ENCODE peak calls at places on chromosomes 16 and 17, in six cellular contexts. U, B, H, C, N and Q are unnamed samples.
A peak's percentile ranks its signal among the peaks of the same experiment; 100 is the strongest.

GRCh38 chr17:44556114-44556853 is 1.0 kb upstream of the FZD2 start:
- DNase-seq in U (peak; percentile 95), N (no peak), B (no peak), H (peak; percentile 30), C (peak; percentile 67), Q (no peak)

GRCh38 chr17:63686138-63686685 is 13.7 kb downstream of the LIMD2 start:
- DNase-seq in U (no peak), C (no peak), N (no peak), H (no peak), B (no peak), Q (no peak)

GRCh38 chr17:19664136-19664820 is 15.7 kb downstream of the ALDH3A2 start:
- DNase-seq in H (no peak), C (peak; percentile 61), B (peak; percentile 75), U (no peak), N (peak; percentile 24), Q (no peak)

GRCh38 chr16:15434425-15435215 is at the start of gene BMERB1:
- DNase-seq in C (peak; percentile 78), B (peak; percentile 46), N (no peak), H (peak; percentile 73), U (peak; percentile 89), Q (peak; percentile 74)

GRCh38 chr17:50668838-50669581 is 34.3 kb downstream of the ABCC3 start:
- DNase-seq in N (no peak), B (no peak), H (no peak), C (no peak), U (no peak), Q (no peak)

GRCh38 chr16:47034455-47034854 is 61.0 kb upstream of the DNAJA2 start:
- DNase-seq in H (no peak), U (no peak), C (no peak), B (no peak), N (no peak), Q (no peak)

GRCh38 chr17:48751172-48751571 is 22.6 kb upstream of the HOXB13 start:
- DNase-seq in U (no peak), C (no peak), N (no peak), B (no peak), H (no peak), Q (no peak)

GRCh38 chr17:8964801-8965393 is 610 bp downstream of the PIK3R5 start:
- DNase-seq in N (no peak), U (no peak), C (no peak), B (peak; percentile 64), H (no peak), Q (no peak)

GRCh38 chr16:2056681-2057407 is 9.1 kb downstream of the TSC2 start:
- DNase-seq in N (no peak), B (no peak), C (no peak), H (no peak), U (peak; percentile 74), Q (no peak)

GRCh38 chr16:1330260-1330914 is 3.1 kb upstream of the BAIAP3 start:
- DNase-seq in U (peak; percentile 88), C (no peak), N (no peak), H (no peak), B (no peak), Q (no peak)

GRCh38 chr16:87375426-87376135 is 8.0 kb downstream of the FBXO31 start:
- DNase-seq in C (no peak), H (no peak), N (no peak), B (no peak), U (no peak), Q (no peak)

GRCh38 chr17:82600731-82601446 is 47.4 kb downstream of the WDR45B start:
- DNase-seq in H (no peak), B (no peak), C (no peak), N (no peak), U (no peak), Q (no peak)

GRCh38 chr16:89200124-89200849 is at the start of gene SLC22A31:
- DNase-seq in U (peak; percentile 67), C (no peak), H (no peak), B (peak; percentile 76), N (no peak), Q (peak; percentile 62)

GRCh38 chr17:74865504-74866197 is 6.0 kb upstream of the GRIN2C start:
- DNase-seq in C (no peak), N (no peak), B (no peak), U (peak; percentile 75), H (no peak), Q (peak; percentile 65)
- TF ChIP-seq CTCF in C (no peak), N (no peak), B (no peak), U (peak; percentile 33), H (no peak), Q (no peak)

DNA sequence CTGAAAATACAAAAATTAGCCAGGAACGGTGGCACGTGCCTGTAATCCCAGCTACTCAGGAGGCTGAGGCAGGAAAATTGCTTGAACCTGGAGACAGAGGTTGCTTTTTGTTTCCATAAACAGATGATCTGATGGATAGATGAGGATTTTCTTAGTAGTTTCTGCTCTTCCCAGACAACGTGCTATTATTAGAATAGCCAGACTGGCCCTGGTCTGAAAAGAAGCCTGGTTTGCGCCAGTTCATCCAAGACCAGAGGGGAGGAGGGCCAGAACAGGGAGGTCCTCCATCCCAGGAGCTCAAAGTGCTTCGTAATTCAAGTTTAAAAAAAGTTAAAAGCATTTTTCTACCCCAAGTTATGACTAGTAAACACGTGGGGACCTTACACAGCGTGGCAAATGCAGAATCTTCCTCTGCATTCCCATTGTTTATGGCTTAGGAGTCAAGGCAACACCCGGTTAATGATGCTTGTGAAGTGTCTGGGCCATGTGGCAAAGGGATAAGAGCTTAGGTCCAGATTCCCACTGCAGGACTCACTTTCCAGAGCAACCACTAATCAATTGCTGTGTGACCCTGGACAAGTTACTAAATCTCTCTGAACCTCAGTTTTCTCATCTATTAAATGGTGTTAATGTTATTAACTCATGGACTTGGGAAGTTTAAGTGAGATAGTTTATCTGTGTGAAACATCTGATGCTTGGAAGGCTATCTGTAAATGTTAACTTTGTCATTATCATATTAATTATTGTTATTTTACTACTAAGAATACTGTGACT is 205.4 kb downstream of the CCDC182 start:
- DNase-seq in C (no peak), U (no peak), H (no peak), N (no peak), B (no peak), Q (no peak)
- H3K4me1 ChIP-seq in C (peaks cover 46% of the 10 kb centered on the region), U (peaks cover 25% of the 10 kb centered on the region), H (peaks cover 15% of the 10 kb centered on the region), N (peaks cover 54% of the 10 kb centered on the region), B (peaks cover 9% of the 10 kb centered on the region), Q (no peaks in the 10 kb centered on the region)

DNA sequence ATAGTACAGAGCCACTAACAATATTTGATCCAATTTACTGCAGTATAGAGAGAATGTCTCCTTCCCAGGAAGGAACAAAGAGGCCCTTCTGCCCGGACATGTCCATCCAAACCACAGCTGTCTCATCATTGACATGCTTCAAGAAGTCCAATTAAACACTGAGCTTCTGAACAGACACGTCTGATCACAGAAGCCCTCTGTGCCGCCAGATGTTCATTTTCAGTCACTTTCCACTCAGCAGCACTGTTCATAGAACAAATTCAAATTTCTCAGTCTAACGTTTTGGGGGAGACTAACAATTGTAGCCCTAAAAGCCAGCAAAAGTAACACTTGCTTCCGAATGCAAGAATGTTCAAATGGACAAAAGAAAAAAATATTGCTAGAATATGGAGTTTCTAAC is 15.3 kb downstream of the ZC3H7A start:
- DNase-seq in B (no peak), H (no peak), U (no peak), N (no peak), C (no peak), Q (peak; percentile 70)
- H3K4me3 ChIP-seq in B (no peak overlapping the region), H (no peak overlapping the region), U (no peak overlapping the region), N (no peak overlapping the region), C (no peak overlapping the region), Q (no peak overlapping the region)

GRCh38 chr17:17806035-17806434 is 30.8 kb downstream of the SREBF1 start:
- DNase-seq in U (no peak), N (no peak), C (no peak), B (no peak), H (no peak), Q (no peak)
- TF ChIP-seq CTCF in U (no peak), N (no peak), C (no peak), B (no peak), H (no peak), Q (no peak)

DNA sequence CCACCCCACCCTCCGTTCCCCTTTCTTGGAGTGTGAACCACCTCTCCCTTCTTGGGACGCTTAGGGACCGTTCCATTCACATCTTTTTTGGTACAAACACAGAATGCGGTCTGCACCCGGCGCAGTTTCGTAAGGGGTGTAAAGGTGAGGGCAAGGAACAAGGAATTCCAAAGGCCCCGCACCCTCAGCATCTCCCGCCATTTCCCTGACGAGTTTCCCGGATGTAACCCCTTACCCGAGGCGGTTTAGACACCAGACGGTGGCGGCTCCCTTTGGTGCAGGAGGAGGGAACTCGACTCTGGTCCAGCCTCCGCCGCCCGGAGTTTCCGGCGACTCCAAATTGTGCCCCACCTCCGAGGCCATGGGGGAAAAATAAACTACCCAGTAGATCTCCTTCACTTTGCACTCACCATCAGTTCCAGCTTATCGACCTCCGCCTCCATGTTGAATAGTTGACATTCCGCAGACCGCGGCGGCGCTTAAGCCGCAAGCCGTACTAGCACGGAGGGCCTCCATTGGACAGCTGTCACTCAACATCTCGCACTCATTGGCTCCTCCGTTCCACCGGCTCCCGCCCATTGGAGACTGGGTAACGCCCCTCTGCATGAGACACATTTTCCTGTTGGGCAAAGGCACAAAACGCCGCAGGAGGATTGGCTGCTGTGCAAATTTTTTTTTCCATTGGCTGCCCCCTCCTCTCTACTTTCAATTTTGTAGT is at the start of gene SKA2:
- DNase-seq in N (peak; percentile 99), U (peak; percentile 100), H (peak; percentile 96), B (peak; percentile 97), C (no peak), Q (peak; percentile 98)
- H3K4me1 ChIP-seq in N (peaks cover 21% of the 10 kb centered on the region), U (peaks cover 10% of the 10 kb centered on the region), H (peaks cover 8% of the 10 kb centered on the region), B (peaks cover 29% of the 10 kb centered on the region), C (peaks cover 17% of the 10 kb centered on the region), Q (peaks cover 58% of the 10 kb centered on the region)

GRCh38 chr17:38883592-38884526 is 14.0 kb downstream of the LASP1 start:
- DNase-seq in H (no peak), U (peak; percentile 69), C (no peak), N (no peak), B (no peak), Q (no peak)
- H3K4me3 ChIP-seq in H (peak overlapping the region; percentile 23), U (no peak overlapping the region), C (no peak overlapping the region), N (no peak overlapping the region), B (no peak overlapping the region), Q (no peak overlapping the region)

DNA sequence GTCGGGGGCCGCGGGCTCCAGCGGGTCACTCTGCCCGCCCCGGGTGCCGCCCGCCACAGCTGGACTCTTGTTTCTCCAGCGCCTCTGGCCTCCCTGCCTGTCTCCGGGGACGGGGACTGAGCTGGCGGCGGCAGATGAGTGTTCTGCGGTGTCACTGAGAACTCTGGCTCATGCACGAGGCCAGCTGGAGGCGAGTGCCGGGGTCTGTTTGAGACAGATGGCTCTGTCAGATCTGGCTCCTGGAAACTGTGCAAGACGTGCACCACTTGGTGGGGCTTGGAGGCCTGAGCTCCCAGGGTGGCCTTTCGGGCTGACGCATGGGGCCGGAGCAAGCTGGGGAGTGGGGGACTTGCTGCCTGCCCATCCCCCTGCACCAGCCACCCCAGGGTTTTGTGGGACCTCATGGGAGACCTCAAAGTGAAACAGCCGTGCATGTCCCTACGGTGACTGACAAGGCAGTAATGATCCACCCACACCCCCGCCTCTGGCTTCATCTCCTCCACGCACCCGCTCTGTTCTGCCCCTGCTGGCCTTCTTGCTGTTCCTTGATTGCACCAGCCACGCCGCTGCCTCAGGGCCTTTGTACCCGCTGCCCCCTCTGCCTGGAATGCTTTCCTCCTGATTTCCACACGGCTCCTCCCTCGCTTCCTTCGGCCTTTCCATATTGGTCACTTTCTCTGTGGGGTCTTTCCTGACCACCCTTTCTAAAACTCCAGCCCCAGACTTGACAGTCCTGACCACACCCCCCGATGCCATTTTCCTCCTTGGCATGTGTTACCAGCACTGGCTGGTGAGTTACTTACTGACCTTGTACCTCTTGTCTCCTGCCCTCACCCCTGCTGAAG is 174.9 kb upstream of the CIBAR2 start:
- DNase-seq in H (peak; percentile 40), N (no peak), B (no peak), C (no peak), U (no peak), Q (no peak)
- TF ChIP-seq CTCF in H (no peak), N (no peak), B (no peak), C (no peak), U (no peak), Q (no peak)